ENCODE peak calls at places on chromosomes 11 and 22, in five cellular contexts. C is CD8-positive, alpha-beta memory T cell; O is CD4-positive, alpha-beta memory T cell; I is heart right ventricle; X is fibroblast of lung. N is an unnamed sample. For H3K9me3, the result is how much of the 10 kb centered on the place peaks cover.

GRCh38 chr11:11095971-11096370 is 238.1 kb upstream of the ZBED5 start:
- DNase-seq in I (no peak), X (no peak), C (no peak), O (no peak), N (no peak)

GRCh38 chr11:73649206-73649605 is 2.8 kb downstream of the PLEKHB1 start:
- DNase-seq in I (no peak), O (no peak), X (no peak), C (no peak), N (no peak)

GRCh38 chr22:29330753-29331152 is 15.3 kb upstream of the RASL10A start:
- DNase-seq in X (peak), O (no peak), C (no peak), I (peak), N (no peak)

GRCh38 chr22:49015459-49015858 is 812.2 kb downstream of the BRD1 start:
- DNase-seq in I (no peak), C (no peak), O (no peak), X (no peak), N (no peak)

GRCh38 chr22:49824185-49824925 is 3.3 kb downstream of the BRD1 start:
- DNase-seq in O (no peak), C (no peak), X (no peak), I (no peak), N (no peak)

GRCh38 chr11:14305649-14306048 is 53.3 kb downstream of the RRAS2 start:
- DNase-seq in O (no peak), X (no peak), I (no peak), C (no peak), N (no peak)

GRCh38 chr22:45064313-45065268 is 54.8 kb upstream of the PHF21B start:
- DNase-seq in I (no peak), O (no peak), X (peak), C (no peak), N (peak)

GRCh38 chr11:112541140-112541901 is 280.7 kb upstream of the PLET1 start:
- DNase-seq in X (no peak), C (no peak), I (peak), O (no peak), N (no peak)

GRCh38 chr11:3126207-3126865 is 38.8 kb downstream of the OSBPL5 start:
- DNase-seq in X (no peak), C (peak), I (peak), O (no peak), N (no peak)

GRCh38 chr22:38760477-38761201 is 4.8 kb upstream of the SUN2 start:
- DNase-seq in I (no peak), O (no peak), X (peak), C (no peak), N (no peak)

GRCh38 chr22:27193636-27194035 is 536.2 kb downstream of the MIAT start:
- DNase-seq in O (no peak), X (no peak), I (no peak), C (no peak), N (no peak)

DNA sequence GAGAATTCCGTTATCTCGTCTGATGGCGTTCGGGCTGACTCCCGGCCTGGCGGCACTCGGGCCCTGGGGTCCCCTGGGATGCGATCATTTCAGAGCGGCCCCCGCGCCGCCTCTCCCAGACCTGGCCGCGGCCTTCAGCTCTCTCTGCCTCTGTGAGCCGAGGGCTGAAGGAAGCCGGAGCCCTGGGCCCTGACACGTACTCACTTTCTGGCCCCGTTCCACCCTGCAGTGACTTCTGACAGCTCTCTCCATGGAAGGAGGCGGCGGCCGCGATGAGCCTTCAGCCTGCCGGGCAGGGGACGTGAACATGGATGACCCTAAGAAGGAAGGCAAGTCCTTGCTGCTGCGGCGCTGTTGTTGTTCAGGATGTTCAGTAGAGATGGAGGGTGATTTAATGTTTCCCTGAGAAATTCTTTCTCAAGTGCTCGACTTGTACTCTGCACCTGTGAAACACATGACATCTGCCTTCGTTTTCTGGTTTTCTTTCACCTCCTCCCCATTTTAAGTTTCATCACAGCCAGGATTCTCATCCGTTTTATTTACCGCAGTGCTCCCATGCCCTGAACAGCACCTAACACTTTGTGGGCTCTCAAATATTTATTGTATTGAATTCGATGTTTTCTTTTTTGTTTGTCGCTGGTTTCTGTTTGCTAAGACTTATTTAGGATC is 615 bp downstream of the GTSE1 start:
- DNase-seq in X (peak), I (no peak), O (no peak), C (no peak), N (no peak)
- H3K4me3 ChIP-seq in X (peak), I (peak), O (peak), C (peak), N (peak)

DNA sequence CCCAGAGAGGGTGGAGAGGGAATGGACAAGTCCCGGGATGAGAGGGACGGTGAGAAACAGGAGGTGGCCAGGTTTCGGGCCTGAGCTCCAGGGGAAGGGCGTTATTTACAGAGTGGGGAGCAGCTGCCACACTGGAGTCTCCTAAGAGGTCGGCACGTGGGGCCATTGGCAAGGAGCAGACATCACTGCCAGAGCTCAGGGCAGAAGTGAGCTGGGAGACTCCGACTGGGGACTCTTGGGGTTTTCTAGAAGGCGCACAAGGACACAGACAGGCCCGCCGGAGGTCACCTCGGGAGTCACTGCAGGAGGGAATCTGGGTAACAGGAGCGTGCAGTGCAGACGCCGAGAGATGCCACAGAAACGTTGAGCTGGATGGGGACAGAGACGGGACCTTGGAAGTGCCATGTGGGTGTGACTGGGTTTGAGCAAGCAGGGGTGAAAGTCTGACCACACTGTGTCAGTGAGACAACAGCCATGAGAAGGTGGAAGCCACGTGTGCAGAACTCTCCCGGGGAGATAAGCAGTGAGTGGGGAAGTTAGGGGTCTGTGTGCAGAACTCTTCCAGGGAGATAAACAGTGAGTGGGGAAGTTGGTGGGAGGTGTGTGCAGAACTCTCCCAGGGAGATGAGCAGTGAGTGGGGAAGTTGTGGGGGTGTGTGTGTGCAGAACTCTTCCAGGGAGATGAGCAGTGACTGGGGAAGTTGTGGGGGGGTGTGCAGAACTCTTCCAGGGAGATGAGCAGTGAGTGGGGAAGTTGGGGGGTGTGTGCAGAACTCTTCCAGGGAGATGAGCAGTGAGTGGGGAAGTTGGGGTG is 187.5 kb downstream of the SHANK2 start:
- DNase-seq in O (no peak), X (no peak), C (no peak), I (no peak), N (no peak)
- H3K27ac ChIP-seq in O (no peak), X (no peak), C (no peak), I (no peak), N (no peak)

GRCh38 chr11:58829736-58830135 is 14.8 kb downstream of the GLYATL2 start:
- DNase-seq in C (no peak), X (peak), O (no peak), I (no peak), N (peak)

GRCh38 chr11:58837707-58838388 is 6.7 kb downstream of the GLYATL2 start:
- DNase-seq in O (no peak), I (no peak), C (no peak), X (no peak), N (no peak)

GRCh38 chr11:58830693-58831301 is 13.7 kb downstream of the GLYATL2 start:
- DNase-seq in X (no peak), O (no peak), I (no peak), C (no peak), N (no peak)

GRCh38 chr11:58832246-58832645 is 12.3 kb downstream of the GLYATL2 start:
- DNase-seq in X (peak), C (no peak), O (no peak), I (no peak), N (no peak)
- H3K9me3 ChIP-seq in X (under half), C (under half), O (under half), I (under half), N (under half)

GRCh38 chr22:43288378-43288777 is 54.8 kb downstream of the SCUBE1 start:
- DNase-seq in O (no peak), C (no peak), I (no peak), X (no peak), N (no peak)

GRCh38 chr22:43289976-43290663 is 53.1 kb downstream of the SCUBE1 start:
- DNase-seq in X (peak), O (no peak), I (no peak), C (no peak), N (no peak)

GRCh38 chr22:43289551-43289963 is 53.6 kb downstream of the SCUBE1 start:
- DNase-seq in C (no peak), X (no peak), I (no peak), O (no peak), N (no peak)

GRCh38 chr22:43287441-43287840 is 55.7 kb downstream of the SCUBE1 start:
- DNase-seq in I (no peak), O (no peak), C (no peak), X (no peak), N (no peak)

DNA sequence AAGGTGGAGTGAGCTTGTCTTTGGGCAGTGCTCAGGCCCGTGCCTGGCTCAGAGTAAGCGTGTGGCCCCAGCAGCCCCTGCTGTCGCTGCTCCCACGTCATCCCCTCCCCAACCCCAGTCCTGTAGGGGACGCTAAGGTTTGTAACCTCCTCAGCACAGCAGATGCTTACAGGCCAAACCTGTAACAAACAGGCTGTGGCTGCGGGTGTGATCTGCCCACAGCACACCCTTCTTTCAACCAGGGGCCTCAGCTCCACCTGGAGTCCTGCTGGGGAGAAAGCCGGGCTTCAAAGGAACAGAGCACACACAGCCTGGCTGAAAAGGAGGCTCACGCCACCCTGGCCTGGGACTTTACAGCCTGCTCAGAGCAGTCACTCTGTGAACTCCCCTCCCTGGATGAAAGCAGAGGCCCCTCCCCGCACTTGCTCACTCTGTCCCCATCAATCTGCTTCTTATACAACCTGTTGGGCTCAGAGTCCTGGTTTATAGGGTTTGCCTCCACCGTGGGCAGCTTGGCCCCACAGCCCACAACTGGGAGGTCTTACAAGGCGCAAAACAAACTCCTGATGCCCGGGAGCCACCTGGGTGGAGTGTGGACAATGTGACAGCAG is 54.3 kb downstream of the SCUBE1 start:
- DNase-seq in I (no peak), O (no peak), C (no peak), X (no peak), N (no peak)
- H3K4me3 ChIP-seq in I (no peak), O (no peak), C (no peak), X (peak), N (peak)

GRCh38 chr11:76880314-76880713 is 19.6 kb downstream of the ACER3 start:
- DNase-seq in C (no peak), O (no peak), X (no peak), I (no peak), N (no peak)
- H3K27ac ChIP-seq in C (no peak), O (no peak), X (no peak), I (no peak), N (no peak)

GRCh38 chr11:97111559-97111958 is 721.7 kb downstream of the JRKL start:
- DNase-seq in I (no peak), O (no peak), C (no peak), X (no peak), N (no peak)

GRCh38 chr11:97109078-97109477 is 719.3 kb downstream of the JRKL start:
- DNase-seq in X (no peak), C (no peak), O (no peak), I (no peak), N (no peak)

GRCh38 chr11:97110376-97110775 is 720.6 kb downstream of the JRKL start:
- DNase-seq in I (no peak), O (no peak), C (no peak), X (no peak), N (no peak)

GRCh38 chr11:97107604-97108003 is 717.8 kb downstream of the JRKL start:
- DNase-seq in I (no peak), X (no peak), O (no peak), C (no peak), N (no peak)
- H3K9me3 ChIP-seq in I (under half), X (under half), O (under half), C (under half), N (under half)

GRCh38 chr11:69012092-69013008 is 696 bp downstream of the MRGPRF start:
- DNase-seq in X (peak), I (no peak), C (no peak), O (no peak), N (no peak)
- H3K4me3 ChIP-seq in X (peak), I (peak), C (no peak), O (no peak), N (peak)

N was measured in AG04450.